ENCODE peak calls at places on chromosome 22, in ten cellular contexts. Y, X, L, W, V, E, R, M, B and O are unnamed samples.

GRCh38 chr22:41976070-41976901 is 7.0 kb downstream of the SEPTIN3 start:
- DNase-seq in L (no peak), E (no peak), M (no peak), V (no peak), R (no peak), Y (peak), X (no peak), W (peak), B (no peak), O (no peak)

GRCh38 chr22:50437511-50438304 is 37.1 kb downstream of the SBF1 start:
- DNase-seq in L (no peak), W (no peak), M (no peak), X (no peak), R (no peak), B (no peak), Y (no peak), V (no peak), E (no peak), O (no peak)

GRCh38 chr22:22452211-22452610 is 56.3 kb downstream of the ZNF280B start:
- DNase-seq in L (no peak), M (no peak), V (no peak), E (no peak), X (no peak), W (no peak), Y (no peak), R (no peak), B (no peak), O (no peak)

GRCh38 chr22:27212617-27213177 is 555.3 kb downstream of the MIAT start:
- DNase-seq in X (peak), Y (no peak), R (no peak), M (peak), V (peak), B (peak), E (peak), L (peak), W (no peak), O (no peak)

GRCh38 chr22:45083659-45084305 is 74.0 kb upstream of the PHF21B start:
- DNase-seq in W (peak), V (peak), E (no peak), B (no peak), Y (no peak), R (no peak), X (peak), L (no peak), M (peak), O (no peak)

GRCh38 chr22:50059185-50059880 is 1.2 kb upstream of the TTLL8 start:
- DNase-seq in X (no peak), B (no peak), R (no peak), W (no peak), M (peak), Y (no peak), L (no peak), V (peak), E (no peak), O (no peak)

GRCh38 chr22:31106651-31107205 is 640 bp downstream of the SELENOM start:
- DNase-seq in V (peak), M (peak), B (peak), E (peak), L (no peak), X (peak), Y (no peak), W (no peak), R (no peak), O (no peak)

GRCh38 chr22:50416996-50417395 is 57.8 kb downstream of the SBF1 start:
- DNase-seq in L (no peak), B (no peak), E (no peak), W (no peak), X (no peak), V (no peak), M (no peak), Y (no peak), R (no peak), O (no peak)

GRCh38 chr22:29267858-29268510 is at the start of the genes EWSR1 and RHBDD3:
- DNase-seq in E (peak), M (peak), V (peak), X (peak), B (peak), Y (peak), W (peak), R (peak), L (peak), O (peak)

GRCh38 chr22:49533886-49534285 is 293.8 kb downstream of the BRD1 start:
- DNase-seq in Y (no peak), M (no peak), R (no peak), L (no peak), V (no peak), B (no peak), X (no peak), W (no peak), E (peak), O (no peak)

GRCh38 chr22:46023558-46023981 is 46.6 kb upstream of the WNT7B start:
- DNase-seq in B (peak), L (no peak), V (peak), Y (no peak), X (peak), M (peak), R (no peak), E (peak), W (no peak), O (no peak)

GRCh38 chr22:22657712-22658111 is 13.3 kb downstream of the GGTLC2 start:
- DNase-seq in L (no peak), R (no peak), X (no peak), M (no peak), W (no peak), E (no peak), V (no peak), B (no peak), Y (no peak), O (no peak)